ENCODE peak calls at places on chromosome 13, in nine cellular contexts. G, I, Y, P, D, X, V, Z and N are unnamed samples.

GRCh38 chr13:60112771-60113170 is 51.0 kb downstream of the DIAPH3 start:
- DNase-seq in D (no peak), X (peak), I (no peak), Z (no peak), Y (peak), G (no peak), V (no peak), P (no peak), N (no peak)

GRCh38 chr13:79631260-79631659 is 150.3 kb downstream of the NDFIP2 start:
- DNase-seq in I (no peak), P (no peak), V (no peak), G (peak), Y (peak), Z (no peak), D (peak), X (peak), N (no peak)

GRCh38 chr13:98576215-98576945 is 527 bp downstream of the STK24 start:
- DNase-seq in I (peak), Z (peak), X (no peak), D (peak), P (peak), Y (no peak), G (peak), V (peak), N (peak)

GRCh38 chr13:65653548-65654078 is 1576.5 kb downstream of the PCDH9 start:
- DNase-seq in D (no peak), P (no peak), G (no peak), X (no peak), Y (no peak), Z (no peak), V (no peak), I (no peak), N (no peak)

GRCh38 chr13:46571941-46572340 is 19.0 kb downstream of the LRCH1 start:
- DNase-seq in I (no peak), V (no peak), X (peak), Z (no peak), P (no peak), Y (no peak), D (no peak), G (no peak), N (no peak)

GRCh38 chr13:30881191-30881651 is 24.9 kb upstream of the MEDAG start:
- DNase-seq in G (no peak), Z (peak), V (no peak), Y (no peak), D (no peak), P (no peak), I (no peak), X (no peak), N (peak)

GRCh38 chr13:31310781-31311180 is 111.0 kb downstream of the B3GLCT start:
- DNase-seq in G (peak), D (no peak), Y (peak), P (peak), X (no peak), V (no peak), Z (peak), I (no peak), N (peak)

GRCh38 chr13:106087201-106087600 is 448.3 kb downstream of the EFNB2 start:
- DNase-seq in P (no peak), D (no peak), G (no peak), V (no peak), X (no peak), Z (no peak), Y (no peak), I (no peak), N (no peak)

GRCh38 chr13:80342541-80343371 is 1.8 kb upstream of the SPRY2 start:
- DNase-seq in X (peak), D (peak), I (peak), P (peak), G (peak), Z (peak), V (peak), Y (peak), N (peak)

GRCh38 chr13:45219123-45219891 is 18.5 kb upstream of the KCTD4 start:
- DNase-seq in Z (no peak), G (no peak), X (peak), Y (peak), P (no peak), V (no peak), D (no peak), I (no peak), N (no peak)

GRCh38 chr13:94609196-94609595 is 7.5 kb downstream of the GPR180 start:
- DNase-seq in V (no peak), I (no peak), G (no peak), D (no peak), P (no peak), Z (no peak), Y (no peak), X (no peak), N (no peak)

GRCh38 chr13:112859817-112860190 is 109.2 kb upstream of the MCF2L start:
- DNase-seq in D (peak), X (peak), G (peak), V (no peak), P (no peak), I (no peak), Z (no peak), Y (peak), N (no peak)

GRCh38 chr13:103961129-103961528 is 894.9 kb upstream of the SLC10A2 start:
- DNase-seq in G (peak), I (no peak), V (no peak), D (no peak), X (no peak), Y (peak), Z (no peak), P (no peak), N (no peak)

GRCh38 chr13:27012482-27013197 is 159.0 kb downstream of the USP12 start:
- DNase-seq in Z (no peak), G (peak), P (no peak), X (peak), Y (peak), V (no peak), I (no peak), D (peak), N (no peak)

GRCh38 chr13:89003656-89004055 is 1332.5 kb downstream of the SLITRK5 start:
- DNase-seq in D (no peak), P (no peak), X (no peak), G (no peak), I (no peak), V (no peak), Y (no peak), Z (no peak), N (no peak)

GRCh38 chr13:60754691-60755090 is 357.7 kb downstream of the TDRD3 start:
- DNase-seq in Z (no peak), D (no peak), I (no peak), P (no peak), Y (no peak), G (no peak), X (no peak), V (no peak), N (no peak)

GRCh38 chr13:107365466-107366215 is 797.7 kb upstream of the ARGLU1 start:
- DNase-seq in P (no peak), X (no peak), I (no peak), G (no peak), D (no peak), Z (no peak), Y (peak), V (no peak), N (no peak)

GRCh38 chr13:113671066-113672001 is 4.3 kb downstream of the GRK1 start:
- DNase-seq in Y (no peak), V (no peak), I (no peak), P (no peak), D (no peak), X (no peak), Z (peak), G (no peak), N (no peak)

GRCh38 chr13:44232729-44233128 is 140.9 kb upstream of the SERP2 start:
- DNase-seq in G (no peak), Z (no peak), D (no peak), Y (no peak), X (no peak), P (peak), I (no peak), V (no peak), N (no peak)

GRCh38 chr13:86572115-86572514 is 772.9 kb upstream of the SLITRK6 start:
- DNase-seq in V (no peak), I (no peak), D (peak), P (no peak), Z (no peak), G (peak), Y (peak), X (peak), N (no peak)

GRCh38 chr13:72651196-72651595 is 76.2 kb downstream of the MZT1 start:
- DNase-seq in Y (peak), P (no peak), D (no peak), G (peak), I (no peak), V (no peak), X (no peak), Z (no peak), N (no peak)

GRCh38 chr13:103351035-103351828 is 285.0 kb upstream of the SLC10A2 start:
- DNase-seq in D (peak), V (no peak), P (peak), Z (peak), G (peak), X (peak), I (no peak), Y (peak), N (peak)

GRCh38 chr13:108827637-108828036 is 198.2 kb downstream of the MYO16 start:
- DNase-seq in Z (no peak), P (no peak), X (no peak), I (no peak), V (no peak), D (no peak), G (peak), Y (peak), N (no peak)

GRCh38 chr13:44921931-44922758 is 67.1 kb downstream of the NUFIP1 start:
- DNase-seq in G (peak), X (peak), V (no peak), Y (peak), I (no peak), D (peak), P (no peak), Z (no peak), N (peak)

GRCh38 chr13:88051746-88052482 is 380.7 kb downstream of the SLITRK5 start:
- DNase-seq in Y (no peak), V (no peak), G (peak), X (no peak), P (no peak), I (no peak), D (no peak), Z (no peak), N (no peak)

GRCh38 chr13:46304546-46304945 is 82.5 kb downstream of the RUBCNL start:
- DNase-seq in P (no peak), Y (no peak), D (no peak), X (no peak), V (no peak), G (no peak), Z (no peak), I (no peak), N (no peak)

GRCh38 chr13:54614729-54615128 is 1586.1 kb downstream of the OLFM4 start:
- DNase-seq in I (no peak), G (no peak), D (no peak), Z (no peak), P (peak), V (no peak), Y (no peak), X (no peak), N (no peak)